ENCODE peak calls at places on chromosomes 12 and 14, in seven cellular contexts. A, C, K, D, I, J and Q are unnamed samples.

GRCh38 chr14:55780156-55780946 is 200.3 kb downstream of the KTN1 start:
- DNase-seq in A (no peak), C (no peak), K (no peak), D (no peak), I (no peak), J (no peak), Q (peak; percentile 78)

GRCh38 chr14:60189923-60190840 is 25.0 kb upstream of the DHRS7 start:
- DNase-seq in A (no peak), C (no peak), K (no peak), D (no peak), I (no peak), J (no peak), Q (no peak)

GRCh38 chr12:121089031-121089812 is 43.5 kb upstream of the P2RX7 start:
- DNase-seq in A (peak; percentile 53), C (no peak), K (no peak), D (peak; percentile 44), I (no peak), J (no peak), Q (peak; percentile 36)

GRCh38 chr12:66296171-66296683 is 6.1 kb upstream of the HELB start:
- DNase-seq in A (no peak), C (no peak), K (no peak), D (no peak), I (no peak), J (no peak), Q (no peak)

GRCh38 chr14:52877628-52878027 is 73.2 kb downstream of the FERMT2 start:
- DNase-seq in A (no peak), C (no peak), K (no peak), D (no peak), I (no peak), J (no peak), Q (no peak)

GRCh38 chr14:96363751-96364336 is 518 bp downstream of the GSKIP start:
- DNase-seq in A (peak; percentile 48), C (peak; percentile 70), K (no peak), D (peak; percentile 79), I (peak; percentile 43), J (peak; percentile 52), Q (peak; percentile 67)

GRCh38 chr12:65675141-65675621 is 149.1 kb upstream of the HMGA2 start:
- DNase-seq in A (no peak), C (no peak), K (no peak), D (no peak), I (no peak), J (no peak), Q (no peak)

GRCh38 chr12:99847936-99848335 is 136.8 kb downstream of the ANKS1B start:
- DNase-seq in A (no peak), C (no peak), K (no peak), D (no peak), I (no peak), J (no peak), Q (no peak)

GRCh38 chr12:49930515-49931288 is 19.8 kb upstream of the AQP2 start:
- DNase-seq in A (no peak), C (no peak), K (no peak), D (no peak), I (no peak), J (no peak), Q (no peak)

GRCh38 chr12:89225401-89225800 is 126.9 kb downstream of the DUSP6 start:
- DNase-seq in A (no peak), C (no peak), K (peak; percentile 81), D (peak; percentile 23), I (no peak), J (no peak), Q (no peak)

GRCh38 chr12:77049767-77050353 is 15.5 kb downstream of the E2F7 start:
- DNase-seq in A (peak; percentile 69), C (no peak), K (peak; percentile 63), D (no peak), I (no peak), J (no peak), Q (no peak)

GRCh38 chr12:80044694-80045046 is 54.7 kb upstream of the OTOGL start:
- DNase-seq in A (no peak), C (no peak), K (peak; percentile 12), D (no peak), I (no peak), J (no peak), Q (no peak)

GRCh38 chr14:32703246-32703645 is 235.4 kb upstream of the NPAS3 start:
- DNase-seq in A (no peak), C (no peak), K (no peak), D (no peak), I (no peak), J (no peak), Q (no peak)
- H3K4me3 ChIP-seq in A (no peak overlapping the region), C (no peak overlapping the region), K (no peak overlapping the region), D (no peak overlapping the region), I (no peak overlapping the region), J (no peak overlapping the region), Q (no peak overlapping the region)

GRCh38 chr12:9669534-9669933 is at the start of gene CLEC2D:
- DNase-seq in A (no peak), C (no peak), K (no peak), D (no peak), I (no peak), J (no peak), Q (no peak)

GRCh38 chr12:9668141-9669018 is 1.1 kb upstream of the CLEC2D start:
- DNase-seq in A (no peak), C (no peak), K (no peak), D (no peak), I (no peak), J (no peak), Q (no peak)

GRCh38 chr12:9669019-9669326 is 540 bp upstream of the CLEC2D start:
- DNase-seq in A (no peak), C (no peak), K (no peak), D (no peak), I (no peak), J (no peak), Q (no peak)

GRCh38 chr12:9673404-9674225 is 4.1 kb downstream of the CLEC2D start:
- DNase-seq in A (peak; percentile 14), C (peak; percentile 64), K (peak; percentile 51), D (peak; percentile 42), I (no peak), J (no peak), Q (no peak)

DNA sequence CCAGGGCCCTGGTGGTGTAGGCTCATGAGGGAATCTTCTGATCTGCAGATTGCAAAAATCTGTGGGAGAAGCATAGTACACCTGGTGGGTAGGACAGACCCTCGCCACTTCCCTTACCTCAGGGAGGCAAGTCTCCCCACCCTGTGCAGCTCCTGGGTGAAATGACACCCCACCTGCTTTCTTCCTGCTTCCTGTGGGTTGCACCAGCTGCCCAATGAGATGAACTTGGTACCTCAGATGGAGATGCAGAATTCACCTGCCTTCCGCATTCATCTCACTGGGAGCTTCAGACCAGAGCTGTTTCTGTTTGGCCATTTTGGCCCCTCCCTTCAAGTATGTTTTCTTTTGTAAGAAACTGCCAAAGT is 4.7 kb downstream of the CLEC2D start:
- DNase-seq in A (no peak), C (no peak), K (no peak), D (peak; percentile 44), I (no peak), J (no peak), Q (no peak)
- TF ChIP-seq POLR2AphosphoS5 in A (no peak), C (no peak), K (no peak), D (no peak), I (no peak), J (no peak), Q (no peak)

DNA sequence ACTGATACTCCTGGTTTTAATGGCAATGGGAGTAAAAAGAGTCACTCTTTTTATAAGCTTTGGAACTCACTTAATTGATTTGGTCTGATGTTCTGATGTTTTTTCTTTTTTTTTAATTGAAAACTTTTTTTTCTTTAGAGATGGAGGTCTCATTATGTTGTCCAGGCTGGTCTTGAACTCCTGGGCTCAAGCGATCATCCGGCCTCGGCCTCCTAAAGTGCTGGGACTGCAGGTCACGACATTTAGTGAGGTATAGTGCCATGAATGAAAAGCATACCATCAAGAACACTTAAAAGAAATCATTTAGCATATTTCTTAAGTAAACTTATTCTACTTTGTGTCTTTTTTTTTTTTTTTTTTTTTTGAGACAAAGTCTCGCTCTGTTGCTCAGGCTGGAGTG is 12.7 kb upstream of the EID3 start:
- DNase-seq in A (no peak), C (no peak), K (no peak), D (no peak), I (no peak), J (no peak), Q (no peak)
- H3K4me3 ChIP-seq in A (no peak overlapping the region), C (no peak overlapping the region), K (no peak overlapping the region), D (no peak overlapping the region), I (no peak overlapping the region), J (no peak overlapping the region), Q (no peak overlapping the region)

GRCh38 chr14:99733551-99734405 is 49.7 kb downstream of the CYP46A1 start:
- DNase-seq in A (no peak), C (peak; percentile 70), K (no peak), D (peak; percentile 29), I (peak; percentile 61), J (peak; percentile 50), Q (no peak)
- TF ChIP-seq POLR2AphosphoS5 in A (no peak), C (no peak), K (no peak), D (no peak), I (peak; percentile 49), J (no peak), Q (no peak)

DNA sequence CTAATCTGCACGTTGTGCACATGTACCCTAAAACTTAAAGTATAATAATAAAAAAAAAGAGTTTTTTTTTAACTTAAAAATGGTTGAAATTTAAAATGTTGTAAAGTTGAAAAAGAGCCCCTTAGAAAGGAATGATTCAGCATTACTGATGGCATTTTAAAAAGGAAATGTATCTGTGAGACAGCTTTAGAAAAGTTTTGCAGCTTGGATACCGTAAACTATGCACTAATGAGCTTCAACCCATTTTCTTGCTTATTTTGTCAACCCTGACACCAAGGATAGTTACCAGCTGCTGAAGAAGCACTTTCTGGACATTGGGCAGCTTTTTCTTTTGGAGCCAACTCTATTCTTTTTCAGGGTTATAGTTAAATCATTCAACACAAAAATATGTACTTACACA is 4.3 kb downstream of the BICD1 start:
- DNase-seq in A (no peak), C (no peak), K (no peak), D (no peak), I (no peak), J (no peak), Q (no peak)
- H3K4me3 ChIP-seq in A (no peak overlapping the region), C (no peak overlapping the region), K (no peak overlapping the region), D (no peak overlapping the region), I (no peak overlapping the region), J (no peak overlapping the region), Q (no peak overlapping the region)

DNA sequence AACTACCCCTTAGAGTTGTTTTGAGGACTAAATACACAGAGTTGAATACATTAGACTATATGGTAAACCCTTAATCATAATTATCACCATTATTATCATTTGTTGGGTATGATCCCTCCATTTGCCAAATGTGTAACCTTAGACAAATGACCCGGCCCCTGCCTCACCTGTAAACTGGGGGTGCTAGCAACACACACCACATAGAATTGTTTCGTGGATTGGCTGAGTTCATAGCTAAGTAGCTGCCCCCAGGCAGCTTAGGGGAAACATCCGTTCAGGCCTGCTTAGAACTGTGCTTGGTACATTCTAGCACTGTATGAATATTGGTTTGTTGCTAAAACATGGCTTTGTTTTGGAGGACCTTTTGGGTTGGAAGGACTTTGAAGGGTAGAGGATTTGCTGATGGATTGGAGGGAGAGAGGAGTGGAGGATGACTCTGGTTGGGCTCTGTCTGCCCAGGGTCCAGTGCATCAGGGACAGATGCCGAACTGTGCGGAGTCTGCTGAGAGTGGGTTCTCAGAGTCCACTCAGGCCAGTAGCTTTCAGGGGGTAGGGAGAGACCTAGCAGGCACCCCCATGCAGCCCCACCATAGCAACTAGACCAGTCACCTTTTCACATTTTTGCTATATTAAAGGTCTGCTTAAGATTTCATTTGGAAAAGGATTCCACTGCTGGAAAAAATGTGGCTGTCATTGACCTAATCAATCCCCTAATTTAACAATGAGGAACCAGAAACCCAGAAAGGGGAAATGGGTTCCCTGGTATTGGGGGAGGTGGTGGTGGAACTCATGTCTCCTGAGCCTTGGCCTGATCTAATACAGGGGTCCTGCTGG is 2.1 kb downstream of the RIN3 start:
- DNase-seq in A (no peak), C (peak; percentile 56), K (no peak), D (no peak), I (no peak), J (no peak), Q (no peak)
- TF ChIP-seq POLR2AphosphoS5 in A (no peak), C (no peak), K (no peak), D (no peak), I (no peak), J (no peak), Q (no peak)